ENCODE peak calls at places on chromosomes 5 and 9, in five cellular contexts. Y, N, B, Z and S are unnamed samples.

GRCh38 chr5:36878421-36879088 is 2.0 kb downstream of the NIPBL start:
- DNase-seq in Y (no peak), N (peak; percentile 87), B (peak; percentile 45), Z (peak; percentile 27), S (peak; percentile 16)

GRCh38 chr9:73869261-73869660 is 627.9 kb upstream of the RORB start:
- DNase-seq in Y (no peak), N (no peak), B (no peak), Z (no peak), S (no peak)

GRCh38 chr9:116377179-116377790 is 223.7 kb downstream of the PAPPA start:
- DNase-seq in Y (no peak), N (no peak), B (no peak), Z (no peak), S (no peak)

GRCh38 chr9:79858509-79858908 is 286.7 kb downstream of the TLE4 start:
- DNase-seq in Y (no peak), N (no peak), B (no peak), Z (no peak), S (peak; percentile 13)

GRCh38 chr5:157926953-157927352 is 68.0 kb upstream of the CLINT1 start:
- DNase-seq in Y (no peak), N (peak; percentile 73), B (no peak), Z (no peak), S (no peak)

GRCh38 chr5:131774652-131775367 is 22.0 kb downstream of the FNIP1 start:
- DNase-seq in Y (no peak), N (no peak), B (no peak), Z (no peak), S (no peak)

GRCh38 chr5:93800988-93801811 is 59.8 kb upstream of the POU5F2 start:
- DNase-seq in Y (no peak), N (no peak), B (peak; percentile 39), Z (no peak), S (no peak)

GRCh38 chr5:66959668-66960067 is 236.9 kb downstream of the CD180 start:
- DNase-seq in Y (no peak), N (no peak), B (no peak), Z (no peak), S (no peak)

GRCh38 chr5:142540774-142541466 is 145.0 kb downstream of the FGF1 start:
- DNase-seq in Y (no peak), N (no peak), B (no peak), Z (peak; percentile 71), S (no peak)

GRCh38 chr5:41598011-41598410 is 87.6 kb upstream of the PLCXD3 start:
- DNase-seq in Y (no peak), N (no peak), B (no peak), Z (no peak), S (no peak)

GRCh38 chr5:41925555-41925946 is 470 bp downstream of the FBXO4 start:
- DNase-seq in Y (no peak), N (no peak), B (peak; percentile 58), Z (peak; percentile 23), S (peak; percentile 39)

GRCh38 chr5:145680169-145680568 is 155.0 kb downstream of the PRELID2 start:
- DNase-seq in Y (no peak), N (peak; percentile 75), B (no peak), Z (no peak), S (peak; percentile 28)

GRCh38 chr9:127779136-127779981 is 893 bp upstream of the SH2D3C start:
- DNase-seq in Y (no peak), N (peak; percentile 57), B (no peak), Z (peak; percentile 23), S (peak; percentile 52)

GRCh38 chr9:25613709-25614108 is 64.5 kb downstream of the TUSC1 start:
- DNase-seq in Y (no peak), N (no peak), B (no peak), Z (no peak), S (no peak)

GRCh38 chr5:143195496-143195895 is 208.0 kb downstream of the NR3C1 start:
- DNase-seq in Y (no peak), N (no peak), B (no peak), Z (no peak), S (no peak)

GRCh38 chr5:178526796-178527457 is 63.3 kb downstream of the COL23A1 start:
- DNase-seq in Y (no peak), N (peak; percentile 67), B (no peak), Z (no peak), S (no peak)

GRCh38 chr5:171207256-171207866 is 101.7 kb upstream of the TLX3 start:
- DNase-seq in Y (no peak), N (peak; percentile 70), B (no peak), Z (peak; percentile 7), S (no peak)

GRCh38 chr5:166436857-166437256 is 1854.6 kb upstream of the WWC1 start:
- DNase-seq in Y (no peak), N (no peak), B (no peak), Z (no peak), S (no peak)

GRCh38 chr9:121322037-121322736 is 47.9 kb downstream of the STOM start:
- DNase-seq in Y (no peak), N (no peak), B (no peak), Z (no peak), S (no peak)

GRCh38 chr5:107557051-107557658 is 113.6 kb downstream of the EFNA5 start:
- DNase-seq in Y (no peak), N (peak; percentile 67), B (no peak), Z (peak; percentile 55), S (no peak)

GRCh38 chr9:17462869-17463464 is 115.9 kb upstream of the SH3GL2 start:
- DNase-seq in Y (no peak), N (peak; percentile 57), B (peak; percentile 29), Z (no peak), S (peak; percentile 77)

GRCh38 chr5:157130933-157131332 is 11.7 kb downstream of the MED7 start:
- DNase-seq in Y (no peak), N (no peak), B (no peak), Z (no peak), S (no peak)

GRCh38 chr9:137759649-137760321 is 117.8 kb upstream of the CACNA1B start:
- DNase-seq in Y (no peak), N (no peak), B (no peak), Z (no peak), S (no peak)

GRCh38 chr5:130213607-130214006 is 309.3 kb downstream of the CHSY3 start:
- DNase-seq in Y (no peak), N (no peak), B (no peak), Z (no peak), S (no peak)

GRCh38 chr5:102760815-102761214 is 5.7 kb downstream of the PAM start:
- DNase-seq in Y (no peak), N (no peak), B (no peak), Z (no peak), S (no peak)

GRCh38 chr9:7374966-7375650 is 424.5 kb downstream of the DMAC1 start:
- DNase-seq in Y (no peak), N (no peak), B (no peak), Z (no peak), S (no peak)

GRCh38 chr9:123102380-123103113 is 69.1 kb downstream of the GPR21 start:
- DNase-seq in Y (no peak), N (no peak), B (no peak), Z (no peak), S (no peak)

GRCh38 chr9:131954299-131954698 is 125.4 kb downstream of the MED27 start:
- DNase-seq in Y (no peak), N (peak; percentile 69), B (no peak), Z (no peak), S (no peak)

GRCh38 chr9:119951090-119951489 is 581.9 kb upstream of the BRINP1 start:
- DNase-seq in Y (no peak), N (peak; percentile 36), B (no peak), Z (no peak), S (no peak)

DNA sequence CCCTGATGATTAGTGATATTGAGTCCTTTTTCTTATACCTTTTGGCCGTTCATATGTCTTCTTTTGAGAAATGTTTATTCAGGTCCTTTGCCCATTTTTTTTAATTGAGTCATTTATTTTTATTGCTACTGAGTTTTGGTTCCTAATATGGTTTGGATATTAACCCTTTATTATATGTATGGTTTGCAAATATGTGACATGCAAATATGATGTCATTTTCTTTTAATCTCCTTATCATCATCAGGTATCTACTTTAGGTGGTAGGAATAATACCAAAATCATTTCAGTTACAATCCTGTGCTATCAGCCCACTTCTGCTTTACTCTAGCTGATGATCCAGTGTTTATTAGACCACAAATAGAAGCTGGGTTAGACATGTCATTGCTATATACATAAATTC is 102.3 kb upstream of the TRPC7 start:
- DNase-seq in Y (no peak), N (no peak), B (no peak), Z (no peak), S (no peak)
- TF ChIP-seq CTCF in Y (no peak), N (no peak), B (no peak), Z (no peak), S (no peak)

GRCh38 chr5:59745422-59745863 is 148.1 kb downstream of the PDE4D start:
- DNase-seq in Y (no peak), N (no peak), B (peak; percentile 27), Z (peak; percentile 10), S (no peak)
- H3K4me3 ChIP-seq in Y (no peak overlapping the region), N (no peak overlapping the region), B (no peak overlapping the region), Z (no peak overlapping the region), S (no peak overlapping the region)

DNA sequence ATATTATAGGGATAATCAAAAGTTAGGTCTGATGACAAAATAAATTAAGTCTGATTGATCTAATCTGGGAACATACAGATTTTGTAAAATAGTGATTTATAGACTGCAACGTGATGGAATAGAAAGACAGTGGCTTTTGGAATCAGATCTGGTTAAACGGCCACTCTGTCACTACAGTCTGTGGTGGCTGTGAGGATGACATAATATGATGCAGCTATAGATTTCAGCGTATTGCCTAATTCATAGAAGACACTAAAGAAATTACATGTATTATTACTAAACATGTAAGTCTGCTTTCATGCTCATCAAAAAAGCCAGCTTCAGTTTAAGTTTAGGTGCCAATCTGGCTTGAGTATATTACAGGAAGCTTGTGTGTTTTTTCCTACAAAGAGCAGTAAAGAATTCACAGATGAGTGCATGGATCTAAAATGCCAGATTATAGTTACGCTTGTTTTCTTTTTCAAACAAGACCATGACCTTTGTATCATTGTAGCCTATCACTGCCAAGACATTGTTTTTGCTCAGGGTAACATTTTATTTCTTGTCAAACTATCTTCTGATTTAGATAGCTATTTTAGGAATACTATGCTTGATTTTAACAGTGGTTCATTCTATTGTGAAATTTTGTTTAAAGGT is 25.7 kb downstream of the CPEB4 start:
- DNase-seq in Y (no peak), N (no peak), B (no peak), Z (no peak), S (no peak)
- H3K4me1 ChIP-seq in Y (peaks cover 33% of the 10 kb centered on the region), N (no peaks in the 10 kb centered on the region), B (no peaks in the 10 kb centered on the region), Z (peaks cover 2% of the 10 kb centered on the region), S (peaks cover 3% of the 10 kb centered on the region)

GRCh38 chr9:134618163-134618822 is 23.3 kb upstream of the COL5A1 start:
- DNase-seq in Y (no peak), N (peak; percentile 42), B (no peak), Z (peak; percentile 6), S (no peak)

GRCh38 chr9:134616341-134616740 is 25.3 kb upstream of the COL5A1 start:
- DNase-seq in Y (no peak), N (no peak), B (no peak), Z (no peak), S (no peak)

GRCh38 chr9:134618823-134619454 is 22.7 kb upstream of the COL5A1 start:
- DNase-seq in Y (no peak), N (peak; percentile 14), B (no peak), Z (no peak), S (no peak)

GRCh38 chr9:134617836-134618162 is 23.8 kb upstream of the COL5A1 start:
- DNase-seq in Y (no peak), N (no peak), B (no peak), Z (no peak), S (no peak)

DNA sequence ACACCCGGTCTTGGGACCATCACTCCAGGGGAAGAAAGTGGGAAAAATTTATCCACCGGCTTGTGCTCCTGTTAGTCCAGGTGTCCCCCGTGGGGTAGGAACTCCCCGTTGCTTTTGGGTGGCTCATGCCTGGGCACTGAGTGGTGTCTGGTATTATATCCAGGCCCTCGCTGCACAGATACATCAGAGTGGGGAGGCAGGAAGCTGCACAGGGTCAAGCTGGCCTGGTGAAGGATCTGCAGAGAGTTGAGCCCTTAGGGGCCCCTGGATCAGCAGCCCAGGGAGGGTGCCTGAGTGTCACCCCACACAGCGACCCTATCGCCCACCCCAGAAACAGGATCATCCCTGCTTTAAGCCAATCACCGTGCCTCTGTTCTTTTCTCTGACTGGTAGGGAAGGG is 24.4 kb upstream of the COL5A1 start:
- DNase-seq in Y (no peak), N (peak; percentile 24), B (no peak), Z (no peak), S (no peak)
- TF ChIP-seq CTCF in Y (no peak), N (no peak), B (no peak), Z (no peak), S (no peak)